ENCODE peak calls at places on chromosomes 4 and X, in four cellular contexts. R is AG04449; Y is stimulated activated CD4-positive, alpha-beta T cell treated with anti-CD3 and anti-CD28 coated beads, Interleukin-15, amount 100 ng/mL, for 48 hours; M is left colon. T is an unnamed sample.

GRCh38 chrX:15579778-15580747 is 20.7 kb downstream of the ACE2 start:
- DNase-seq in R (no peak), Y (no peak), M (no peak), T (no peak)

GRCh38 chr4:6443035-6444023 is 29.1 kb downstream of the PPP2R2C start:
- DNase-seq in R (no peak), Y (no peak), M (no peak), T (no peak)

GRCh38 chrX:23317799-23318724 is 16.6 kb upstream of the PTCHD1 start:
- DNase-seq in R (no peak), Y (no peak), M (no peak), T (no peak)

GRCh38 chrX:23390979-23391378 is 56.3 kb downstream of the PTCHD1 start:
- DNase-seq in R (no peak), Y (no peak), M (no peak), T (no peak)

GRCh38 chrX:15750611-15751159 is 12.6 kb downstream of the CA5B start:
- DNase-seq in R (no peak), Y (no peak), M (no peak), T (no peak)

GRCh38 chrX:103999234-103999633 is 14.3 kb downstream of the H2BW1 start:
- DNase-seq in R (no peak), Y (no peak), M (no peak), T (no peak)

GRCh38 chrX:72029473-72030411 is 102.0 kb downstream of the RTL5 start:
- DNase-seq in R (peak), Y (no peak), M (no peak), T (no peak)

GRCh38 chr4:123343400-123344060 is 53.1 kb upstream of the SPRY1 start:
- DNase-seq in R (no peak), Y (no peak), M (no peak), T (no peak)

GRCh38 chrX:18702362-18703195 is 4.9 kb upstream of the PPEF1 start:
- DNase-seq in R (no peak), Y (no peak), M (no peak), T (no peak)

GRCh38 chrX:139204903-139205667 is 325.5 kb upstream of the F9 start:
- DNase-seq in R (no peak), Y (no peak), M (peak), T (no peak)